ENCODE peak calls at places on chromosomes 2 and 18, in ten cellular contexts. One of them, this sample, is unnamed.

GRCh38 chr2:26043862-26044736 is 10.2 kb downstream of the RAB10 start:
- DNase-seq in small intestine: peak; percentile 79
- DNase-seq in hypothalamus: no peak
- DNase-seq in astrocyte of the spinal cord: peak; percentile 14
- DNase-seq in RPMI7951: peak; percentile 54
- DNase-seq in NCI-H1105: no peak
- DNase-seq in fibroblast of lung: peak; percentile 35
- DNase-seq in cardiac septum: no peak
- DNase-seq in heart right ventricle: no peak
- DNase-seq in stimulated activated CD4-positive, alpha-beta T cell treated with anti-CD3 and anti-CD28 coated beads, Interleukin-1b, Interleukin-23, amount 100 ng/mL, for 24 hours: no peak
- DNase-seq in this sample: no peak

GRCh38 chr2:161116463-161116960 is 43.7 kb upstream of the TANK start:
- DNase-seq in small intestine: no peak
- DNase-seq in hypothalamus: no peak
- DNase-seq in astrocyte of the spinal cord: no peak
- DNase-seq in RPMI7951: no peak
- DNase-seq in NCI-H1105: no peak
- DNase-seq in fibroblast of lung: no peak
- DNase-seq in cardiac septum: no peak
- DNase-seq in heart right ventricle: no peak
- DNase-seq in stimulated activated CD4-positive, alpha-beta T cell treated with anti-CD3 and anti-CD28 coated beads, Interleukin-1b, Interleukin-23, amount 100 ng/mL, for 24 hours: no peak
- DNase-seq in this sample: no peak

GRCh38 chr2:171086352-171087290 is 74.1 kb downstream of the TLK1 start:
- DNase-seq in small intestine: peak; percentile 57
- DNase-seq in hypothalamus: no peak
- DNase-seq in astrocyte of the spinal cord: peak; percentile 66
- DNase-seq in RPMI7951: peak; percentile 61
- DNase-seq in NCI-H1105: no peak
- DNase-seq in fibroblast of lung: peak; percentile 50
- DNase-seq in cardiac septum: no peak
- DNase-seq in heart right ventricle: peak; percentile 21
- DNase-seq in stimulated activated CD4-positive, alpha-beta T cell treated with anti-CD3 and anti-CD28 coated beads, Interleukin-1b, Interleukin-23, amount 100 ng/mL, for 24 hours: peak; percentile 13
- DNase-seq in this sample: peak; percentile 62

GRCh38 chr18:59308201-59309014 is 10.0 kb downstream of the CPLX4 start:
- DNase-seq in small intestine: peak; percentile 63
- DNase-seq in hypothalamus: peak; percentile 16
- DNase-seq in astrocyte of the spinal cord: peak; percentile 62
- DNase-seq in RPMI7951: peak; percentile 57
- DNase-seq in NCI-H1105: peak; percentile 76
- DNase-seq in fibroblast of lung: peak; percentile 51
- DNase-seq in cardiac septum: peak; percentile 80
- DNase-seq in heart right ventricle: peak; percentile 69
- DNase-seq in stimulated activated CD4-positive, alpha-beta T cell treated with anti-CD3 and anti-CD28 coated beads, Interleukin-1b, Interleukin-23, amount 100 ng/mL, for 24 hours: peak; percentile 55
- DNase-seq in this sample: peak; percentile 96

GRCh38 chr2:231037731-231038482 is 584 bp downstream of the C2orf72 start:
- DNase-seq in small intestine: peak; percentile 31
- DNase-seq in hypothalamus: no peak
- DNase-seq in astrocyte of the spinal cord: no peak
- DNase-seq in RPMI7951: no peak
- DNase-seq in NCI-H1105: no peak
- DNase-seq in fibroblast of lung: no peak
- DNase-seq in cardiac septum: no peak
- DNase-seq in heart right ventricle: no peak
- DNase-seq in stimulated activated CD4-positive, alpha-beta T cell treated with anti-CD3 and anti-CD28 coated beads, Interleukin-1b, Interleukin-23, amount 100 ng/mL, for 24 hours: no peak
- DNase-seq in this sample: peak; percentile 84

GRCh38 chr2:71796174-71796592 is 342.8 kb downstream of the DYSF start:
- DNase-seq in small intestine: no peak
- DNase-seq in hypothalamus: no peak
- DNase-seq in astrocyte of the spinal cord: peak; percentile 15
- DNase-seq in RPMI7951: peak; percentile 97
- DNase-seq in NCI-H1105: no peak
- DNase-seq in fibroblast of lung: peak; percentile 67
- DNase-seq in cardiac septum: peak; percentile 76
- DNase-seq in heart right ventricle: no peak
- DNase-seq in stimulated activated CD4-positive, alpha-beta T cell treated with anti-CD3 and anti-CD28 coated beads, Interleukin-1b, Interleukin-23, amount 100 ng/mL, for 24 hours: no peak
- DNase-seq in this sample: peak; percentile 63

GRCh38 chr18:74630804-74631203 is 33.1 kb downstream of the ZNF407 start:
- DNase-seq in small intestine: no peak
- DNase-seq in hypothalamus: no peak
- DNase-seq in astrocyte of the spinal cord: no peak
- DNase-seq in RPMI7951: no peak
- DNase-seq in NCI-H1105: no peak
- DNase-seq in fibroblast of lung: no peak
- DNase-seq in cardiac septum: no peak
- DNase-seq in heart right ventricle: no peak
- DNase-seq in stimulated activated CD4-positive, alpha-beta T cell treated with anti-CD3 and anti-CD28 coated beads, Interleukin-1b, Interleukin-23, amount 100 ng/mL, for 24 hours: no peak
- DNase-seq in this sample: no peak

GRCh38 chr2:20509766-20510490 is 63.1 kb downstream of the RHOB start:
- DNase-seq in small intestine: peak; percentile 79
- DNase-seq in hypothalamus: no peak
- DNase-seq in astrocyte of the spinal cord: no peak
- DNase-seq in RPMI7951: no peak
- DNase-seq in NCI-H1105: peak; percentile 78
- DNase-seq in fibroblast of lung: peak; percentile 72
- DNase-seq in cardiac septum: no peak
- DNase-seq in heart right ventricle: no peak
- DNase-seq in stimulated activated CD4-positive, alpha-beta T cell treated with anti-CD3 and anti-CD28 coated beads, Interleukin-1b, Interleukin-23, amount 100 ng/mL, for 24 hours: no peak
- DNase-seq in this sample: peak; percentile 69

GRCh38 chr2:179837408-179837807 is 24.0 kb downstream of the ZNF385B start:
- DNase-seq in small intestine: no peak
- DNase-seq in hypothalamus: no peak
- DNase-seq in astrocyte of the spinal cord: peak; percentile 79
- DNase-seq in RPMI7951: peak; percentile 56
- DNase-seq in NCI-H1105: no peak
- DNase-seq in fibroblast of lung: peak; percentile 85
- DNase-seq in cardiac septum: no peak
- DNase-seq in heart right ventricle: no peak
- DNase-seq in stimulated activated CD4-positive, alpha-beta T cell treated with anti-CD3 and anti-CD28 coated beads, Interleukin-1b, Interleukin-23, amount 100 ng/mL, for 24 hours: no peak
- DNase-seq in this sample: no peak

GRCh38 chr2:102615620-102616436 is 3.5 kb upstream of the SLC9A2 start:
- DNase-seq in small intestine: peak; percentile 73
- DNase-seq in hypothalamus: no peak
- DNase-seq in astrocyte of the spinal cord: peak; percentile 64
- DNase-seq in RPMI7951: peak; percentile 59
- DNase-seq in NCI-H1105: peak; percentile 37
- DNase-seq in fibroblast of lung: peak; percentile 50
- DNase-seq in cardiac septum: peak; percentile 80
- DNase-seq in heart right ventricle: peak; percentile 7
- DNase-seq in stimulated activated CD4-positive, alpha-beta T cell treated with anti-CD3 and anti-CD28 coated beads, Interleukin-1b, Interleukin-23, amount 100 ng/mL, for 24 hours: peak; percentile 32
- DNase-seq in this sample: peak; percentile 93

GRCh38 chr2:54545700-54546450 is 89.7 kb downstream of the SPTBN1 start:
- DNase-seq in small intestine: peak; percentile 95
- DNase-seq in hypothalamus: no peak
- DNase-seq in astrocyte of the spinal cord: peak; percentile 48
- DNase-seq in RPMI7951: peak; percentile 63
- DNase-seq in NCI-H1105: no peak
- DNase-seq in fibroblast of lung: peak; percentile 60
- DNase-seq in cardiac septum: no peak
- DNase-seq in heart right ventricle: no peak
- DNase-seq in stimulated activated CD4-positive, alpha-beta T cell treated with anti-CD3 and anti-CD28 coated beads, Interleukin-1b, Interleukin-23, amount 100 ng/mL, for 24 hours: no peak
- DNase-seq in this sample: no peak

GRCh38 chr2:33904801-33905200 is 305.7 kb upstream of the FAM98A start:
- DNase-seq in small intestine: no peak
- DNase-seq in hypothalamus: no peak
- DNase-seq in astrocyte of the spinal cord: no peak
- DNase-seq in RPMI7951: no peak
- DNase-seq in NCI-H1105: no peak
- DNase-seq in fibroblast of lung: no peak
- DNase-seq in cardiac septum: no peak
- DNase-seq in heart right ventricle: no peak
- DNase-seq in stimulated activated CD4-positive, alpha-beta T cell treated with anti-CD3 and anti-CD28 coated beads, Interleukin-1b, Interleukin-23, amount 100 ng/mL, for 24 hours: no peak
- DNase-seq in this sample: no peak

GRCh38 chr2:215454519-215454918 is 18.7 kb upstream of the FN1 start:
- DNase-seq in small intestine: peak; percentile 50
- DNase-seq in hypothalamus: no peak
- DNase-seq in astrocyte of the spinal cord: peak; percentile 66
- DNase-seq in RPMI7951: peak; percentile 51
- DNase-seq in NCI-H1105: peak; percentile 13
- DNase-seq in fibroblast of lung: peak; percentile 27
- DNase-seq in cardiac septum: no peak
- DNase-seq in heart right ventricle: no peak
- DNase-seq in stimulated activated CD4-positive, alpha-beta T cell treated with anti-CD3 and anti-CD28 coated beads, Interleukin-1b, Interleukin-23, amount 100 ng/mL, for 24 hours: no peak
- DNase-seq in this sample: no peak

GRCh38 chr2:37588316-37588777 is 83.1 kb downstream of the CDC42EP3 start:
- DNase-seq in small intestine: no peak
- DNase-seq in hypothalamus: no peak
- DNase-seq in astrocyte of the spinal cord: no peak
- DNase-seq in RPMI7951: peak; percentile 69
- DNase-seq in NCI-H1105: no peak
- DNase-seq in fibroblast of lung: peak; percentile 74
- DNase-seq in cardiac septum: no peak
- DNase-seq in heart right ventricle: no peak
- DNase-seq in stimulated activated CD4-positive, alpha-beta T cell treated with anti-CD3 and anti-CD28 coated beads, Interleukin-1b, Interleukin-23, amount 100 ng/mL, for 24 hours: no peak
- DNase-seq in this sample: no peak

GRCh38 chr18:59070181-59070912 is 69.3 kb upstream of the SEC11C start:
- DNase-seq in small intestine: peak; percentile 76
- DNase-seq in hypothalamus: peak; percentile 75
- DNase-seq in astrocyte of the spinal cord: peak; percentile 73
- DNase-seq in RPMI7951: peak; percentile 78
- DNase-seq in NCI-H1105: peak; percentile 69
- DNase-seq in fibroblast of lung: peak; percentile 69
- DNase-seq in cardiac septum: peak; percentile 82
- DNase-seq in heart right ventricle: peak; percentile 84
- DNase-seq in stimulated activated CD4-positive, alpha-beta T cell treated with anti-CD3 and anti-CD28 coated beads, Interleukin-1b, Interleukin-23, amount 100 ng/mL, for 24 hours: peak; percentile 73
- DNase-seq in this sample: peak; percentile 93

GRCh38 chr2:26630669-26631360 is 10.4 kb downstream of the CIB4 start:
- DNase-seq in small intestine: no peak
- DNase-seq in hypothalamus: no peak
- DNase-seq in astrocyte of the spinal cord: peak; percentile 28
- DNase-seq in RPMI7951: peak; percentile 73
- DNase-seq in NCI-H1105: no peak
- DNase-seq in fibroblast of lung: peak; percentile 53
- DNase-seq in cardiac septum: no peak
- DNase-seq in heart right ventricle: no peak
- DNase-seq in stimulated activated CD4-positive, alpha-beta T cell treated with anti-CD3 and anti-CD28 coated beads, Interleukin-1b, Interleukin-23, amount 100 ng/mL, for 24 hours: no peak
- DNase-seq in this sample: peak; percentile 87

GRCh38 chr2:54481686-54482085 is 25.6 kb downstream of the SPTBN1 start:
- DNase-seq in small intestine: no peak
- DNase-seq in hypothalamus: no peak
- DNase-seq in astrocyte of the spinal cord: no peak
- DNase-seq in RPMI7951: no peak
- DNase-seq in NCI-H1105: no peak
- DNase-seq in fibroblast of lung: no peak
- DNase-seq in cardiac septum: no peak
- DNase-seq in heart right ventricle: no peak
- DNase-seq in stimulated activated CD4-positive, alpha-beta T cell treated with anti-CD3 and anti-CD28 coated beads, Interleukin-1b, Interleukin-23, amount 100 ng/mL, for 24 hours: no peak
- DNase-seq in this sample: no peak

GRCh38 chr2:196758474-196759377 is 40.8 kb downstream of the GTF3C3 start:
- DNase-seq in small intestine: peak; percentile 3
- DNase-seq in hypothalamus: no peak
- DNase-seq in astrocyte of the spinal cord: peak; percentile 44
- DNase-seq in RPMI7951: peak; percentile 38
- DNase-seq in NCI-H1105: no peak
- DNase-seq in fibroblast of lung: peak; percentile 27
- DNase-seq in cardiac septum: no peak
- DNase-seq in heart right ventricle: no peak
- DNase-seq in stimulated activated CD4-positive, alpha-beta T cell treated with anti-CD3 and anti-CD28 coated beads, Interleukin-1b, Interleukin-23, amount 100 ng/mL, for 24 hours: no peak
- DNase-seq in this sample: no peak

GRCh38 chr18:11323359-11323819 is 174.0 kb upstream of the PIEZO2 start:
- DNase-seq in small intestine: no peak
- DNase-seq in hypothalamus: no peak
- DNase-seq in astrocyte of the spinal cord: peak; percentile 80
- DNase-seq in RPMI7951: peak; percentile 97
- DNase-seq in NCI-H1105: no peak
- DNase-seq in fibroblast of lung: peak; percentile 80
- DNase-seq in cardiac septum: no peak
- DNase-seq in heart right ventricle: no peak
- DNase-seq in stimulated activated CD4-positive, alpha-beta T cell treated with anti-CD3 and anti-CD28 coated beads, Interleukin-1b, Interleukin-23, amount 100 ng/mL, for 24 hours: no peak
- DNase-seq in this sample: no peak

GRCh38 chr18:63981719-63982118 is 11.8 kb downstream of the SERPINB8 start:
- DNase-seq in small intestine: no peak
- DNase-seq in hypothalamus: no peak
- DNase-seq in astrocyte of the spinal cord: no peak
- DNase-seq in RPMI7951: no peak
- DNase-seq in NCI-H1105: no peak
- DNase-seq in fibroblast of lung: no peak
- DNase-seq in cardiac septum: no peak
- DNase-seq in heart right ventricle: no peak
- DNase-seq in stimulated activated CD4-positive, alpha-beta T cell treated with anti-CD3 and anti-CD28 coated beads, Interleukin-1b, Interleukin-23, amount 100 ng/mL, for 24 hours: no peak
- DNase-seq in this sample: no peak

GRCh38 chr2:179376881-179377280 is 112.2 kb upstream of the SESTD1 start:
- DNase-seq in small intestine: no peak
- DNase-seq in hypothalamus: no peak
- DNase-seq in astrocyte of the spinal cord: peak; percentile 75
- DNase-seq in RPMI7951: peak; percentile 33
- DNase-seq in NCI-H1105: no peak
- DNase-seq in fibroblast of lung: peak; percentile 79
- DNase-seq in cardiac septum: no peak
- DNase-seq in heart right ventricle: no peak
- DNase-seq in stimulated activated CD4-positive, alpha-beta T cell treated with anti-CD3 and anti-CD28 coated beads, Interleukin-1b, Interleukin-23, amount 100 ng/mL, for 24 hours: no peak
- DNase-seq in this sample: no peak

GRCh38 chr2:19916385-19916784 is 14.6 kb upstream of the TTC32 start:
- DNase-seq in small intestine: no peak
- DNase-seq in hypothalamus: no peak
- DNase-seq in astrocyte of the spinal cord: no peak
- DNase-seq in RPMI7951: no peak
- DNase-seq in NCI-H1105: no peak
- DNase-seq in fibroblast of lung: no peak
- DNase-seq in cardiac septum: no peak
- DNase-seq in heart right ventricle: no peak
- DNase-seq in stimulated activated CD4-positive, alpha-beta T cell treated with anti-CD3 and anti-CD28 coated beads, Interleukin-1b, Interleukin-23, amount 100 ng/mL, for 24 hours: no peak
- DNase-seq in this sample: no peak

GRCh38 chr2:159186462-159186861 is 100.0 kb downstream of the WDSUB1 start:
- DNase-seq in small intestine: no peak
- DNase-seq in hypothalamus: no peak
- DNase-seq in astrocyte of the spinal cord: no peak
- DNase-seq in RPMI7951: no peak
- DNase-seq in NCI-H1105: no peak
- DNase-seq in fibroblast of lung: no peak
- DNase-seq in cardiac septum: no peak
- DNase-seq in heart right ventricle: no peak
- DNase-seq in stimulated activated CD4-positive, alpha-beta T cell treated with anti-CD3 and anti-CD28 coated beads, Interleukin-1b, Interleukin-23, amount 100 ng/mL, for 24 hours: no peak
- DNase-seq in this sample: no peak

GRCh38 chr18:79944126-79944731 is 7.2 kb downstream of the SLC66A2 start:
- DNase-seq in small intestine: no peak
- DNase-seq in hypothalamus: no peak
- DNase-seq in astrocyte of the spinal cord: peak; percentile 69
- DNase-seq in RPMI7951: no peak
- DNase-seq in NCI-H1105: no peak
- DNase-seq in fibroblast of lung: no peak
- DNase-seq in cardiac septum: peak; percentile 67
- DNase-seq in heart right ventricle: no peak
- DNase-seq in stimulated activated CD4-positive, alpha-beta T cell treated with anti-CD3 and anti-CD28 coated beads, Interleukin-1b, Interleukin-23, amount 100 ng/mL, for 24 hours: no peak
- DNase-seq in this sample: peak; percentile 71

GRCh38 chr18:50193796-50194622 is 938 bp downstream of the MYO5B start:
- DNase-seq in small intestine: peak; percentile 59
- DNase-seq in hypothalamus: no peak
- DNase-seq in astrocyte of the spinal cord: no peak
- DNase-seq in RPMI7951: no peak
- DNase-seq in NCI-H1105: no peak
- DNase-seq in fibroblast of lung: no peak
- DNase-seq in cardiac septum: no peak
- DNase-seq in heart right ventricle: no peak
- DNase-seq in stimulated activated CD4-positive, alpha-beta T cell treated with anti-CD3 and anti-CD28 coated beads, Interleukin-1b, Interleukin-23, amount 100 ng/mL, for 24 hours: no peak
- DNase-seq in this sample: no peak

GRCh38 chr2:55109219-55109891 is 59.1 kb upstream of the RTN4 start:
- DNase-seq in small intestine: peak; percentile 33
- DNase-seq in hypothalamus: no peak
- DNase-seq in astrocyte of the spinal cord: peak; percentile 63
- DNase-seq in RPMI7951: peak; percentile 84
- DNase-seq in NCI-H1105: no peak
- DNase-seq in fibroblast of lung: peak; percentile 72
- DNase-seq in cardiac septum: no peak
- DNase-seq in heart right ventricle: no peak
- DNase-seq in stimulated activated CD4-positive, alpha-beta T cell treated with anti-CD3 and anti-CD28 coated beads, Interleukin-1b, Interleukin-23, amount 100 ng/mL, for 24 hours: no peak
- DNase-seq in this sample: no peak

GRCh38 chr2:141534671-141535359 is 596.0 kb downstream of the LRP1B start:
- DNase-seq in small intestine: no peak
- DNase-seq in hypothalamus: no peak
- DNase-seq in astrocyte of the spinal cord: no peak
- DNase-seq in RPMI7951: no peak
- DNase-seq in NCI-H1105: no peak
- DNase-seq in fibroblast of lung: no peak
- DNase-seq in cardiac septum: no peak
- DNase-seq in heart right ventricle: no peak
- DNase-seq in stimulated activated CD4-positive, alpha-beta T cell treated with anti-CD3 and anti-CD28 coated beads, Interleukin-1b, Interleukin-23, amount 100 ng/mL, for 24 hours: no peak
- DNase-seq in this sample: no peak

GRCh38 chr2:236631361-236632291 is 62.0 kb downstream of the ACKR3 start:
- DNase-seq in small intestine: no peak
- DNase-seq in hypothalamus: no peak
- DNase-seq in astrocyte of the spinal cord: no peak
- DNase-seq in RPMI7951: no peak
- DNase-seq in NCI-H1105: no peak
- DNase-seq in fibroblast of lung: no peak
- DNase-seq in cardiac septum: peak; percentile 75
- DNase-seq in heart right ventricle: peak; percentile 52
- DNase-seq in stimulated activated CD4-positive, alpha-beta T cell treated with anti-CD3 and anti-CD28 coated beads, Interleukin-1b, Interleukin-23, amount 100 ng/mL, for 24 hours: no peak
- DNase-seq in this sample: no peak

This sample was measured in osteoblast.